ENCODE peak calls at places on chromosomes 16 and 17, in six cellular contexts. One of them, this sample, is unnamed.

GRCh38 chr17:75077490-75078096 is 10.2 kb upstream of the SLC16A5 start:
- DNase-seq in kidney epithelial cell: no peak
- DNase-seq in stomach: peak
- DNase-seq in OCI-LY7: peak
- DNase-seq in body of pancreas: peak
- DNase-seq in AG04450: no peak
- DNase-seq in this sample: no peak

GRCh38 chr17:74743755-74744154 is 4.7 kb upstream of the NHERF1 start:
- DNase-seq in body of pancreas: no peak
- DNase-seq in OCI-LY7: no peak
- DNase-seq in stomach: no peak
- DNase-seq in AG04450: no peak
- DNase-seq in kidney epithelial cell: no peak
- DNase-seq in this sample: no peak

GRCh38 chr17:40124279-40125141 is 2.7 kb downstream of the MSL1 start:
- DNase-seq in OCI-LY7: no peak
- DNase-seq in AG04450: no peak
- DNase-seq in body of pancreas: no peak
- DNase-seq in kidney epithelial cell: no peak
- DNase-seq in stomach: no peak
- DNase-seq in this sample: peak

GRCh38 chr17:75549246-75550138 is 24.0 kb downstream of the LLGL2 start:
- DNase-seq in AG04450: no peak
- DNase-seq in OCI-LY7: no peak
- DNase-seq in stomach: peak
- DNase-seq in body of pancreas: peak
- DNase-seq in kidney epithelial cell: no peak
- DNase-seq in this sample: peak

GRCh38 chr16:89094252-89094901 is 725 bp downstream of the ACSF3 start:
- DNase-seq in OCI-LY7: peak
- DNase-seq in stomach: no peak
- DNase-seq in body of pancreas: no peak
- DNase-seq in kidney epithelial cell: no peak
- DNase-seq in AG04450: no peak
- DNase-seq in this sample: peak

GRCh38 chr16:89357055-89357454 is 133.3 kb downstream of the ANKRD11 start:
- DNase-seq in body of pancreas: no peak
- DNase-seq in stomach: no peak
- DNase-seq in OCI-LY7: no peak
- DNase-seq in AG04450: no peak
- DNase-seq in kidney epithelial cell: no peak
- DNase-seq in this sample: peak

GRCh38 chr17:1058423-1059130 is 61.6 kb downstream of the TIMM22 start:
- DNase-seq in OCI-LY7: peak
- DNase-seq in stomach: peak
- DNase-seq in kidney epithelial cell: no peak
- DNase-seq in body of pancreas: no peak
- DNase-seq in AG04450: no peak
- DNase-seq in this sample: peak

GRCh38 chr17:45851022-45851421 is 6.3 kb downstream of the SPPL2C start:
- DNase-seq in OCI-LY7: no peak
- DNase-seq in kidney epithelial cell: no peak
- DNase-seq in stomach: no peak
- DNase-seq in body of pancreas: no peak
- DNase-seq in AG04450: no peak
- DNase-seq in this sample: no peak

GRCh38 chr16:71737501-71737900 is 13.0 kb upstream of the PHLPP2 start:
- DNase-seq in OCI-LY7: no peak
- DNase-seq in kidney epithelial cell: no peak
- DNase-seq in body of pancreas: no peak
- DNase-seq in AG04450: no peak
- DNase-seq in stomach: no peak
- DNase-seq in this sample: no peak

GRCh38 chr17:2710075-2710803 is 1.3 kb downstream of the CLUH start:
- DNase-seq in kidney epithelial cell: no peak
- DNase-seq in OCI-LY7: peak
- DNase-seq in AG04450: no peak
- DNase-seq in body of pancreas: peak
- DNase-seq in stomach: no peak
- DNase-seq in this sample: peak

GRCh38 chr17:2707721-2708584 is 3.6 kb downstream of the CLUH start:
- DNase-seq in stomach: peak
- DNase-seq in kidney epithelial cell: no peak
- DNase-seq in body of pancreas: peak
- DNase-seq in OCI-LY7: peak
- DNase-seq in AG04450: no peak
- DNase-seq in this sample: peak

GRCh38 chr17:2709173-2709661 is 2.3 kb downstream of the CLUH start:
- DNase-seq in stomach: peak
- DNase-seq in body of pancreas: peak
- DNase-seq in kidney epithelial cell: no peak
- DNase-seq in OCI-LY7: peak
- DNase-seq in AG04450: no peak
- DNase-seq in this sample: peak

GRCh38 chr17:2706911-2707510 is 4.6 kb downstream of the CLUH start:
- DNase-seq in kidney epithelial cell: no peak
- DNase-seq in OCI-LY7: no peak
- DNase-seq in AG04450: no peak
- DNase-seq in stomach: no peak
- DNase-seq in body of pancreas: no peak
- DNase-seq in this sample: no peak

DNA sequence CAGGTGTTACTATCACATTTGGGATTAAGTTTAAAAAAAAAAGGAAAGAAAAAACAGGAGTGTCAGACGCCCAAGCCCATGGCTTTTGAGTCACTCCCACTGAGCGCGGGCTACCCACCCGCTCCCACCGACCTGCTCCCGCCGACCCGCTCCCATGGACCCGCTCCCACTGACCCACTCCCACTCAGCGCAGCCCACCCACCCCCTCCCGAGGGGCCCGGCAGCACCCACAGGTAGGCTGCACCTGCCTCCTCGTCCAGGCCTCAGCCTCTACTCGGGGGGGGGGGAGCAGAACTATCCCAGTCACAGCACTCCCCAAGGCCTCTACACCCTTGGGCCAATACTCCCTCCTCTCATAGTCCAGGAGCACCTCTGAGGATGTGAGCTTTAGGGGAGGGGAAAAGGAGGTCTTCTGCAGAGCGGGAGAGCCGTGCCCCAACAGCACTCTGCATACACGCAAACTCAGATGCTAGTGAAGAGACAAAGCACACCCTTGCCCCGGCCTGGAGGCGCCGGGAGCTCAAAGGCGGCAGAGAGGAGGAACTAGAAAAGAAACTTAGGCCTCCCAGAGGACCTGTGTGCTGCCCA is 2.9 kb downstream of the CLUH start:
- DNase-seq in stomach: no peak
- DNase-seq in AG04450: no peak
- DNase-seq in kidney epithelial cell: no peak
- DNase-seq in OCI-LY7: no peak
- DNase-seq in body of pancreas: no peak
- DNase-seq in this sample: no peak
- H3K4me3 ChIP-seq in stomach: peak
- H3K4me3 ChIP-seq in AG04450: no peak
- H3K4me3 ChIP-seq in kidney epithelial cell: no peak
- H3K4me3 ChIP-seq in OCI-LY7: peak
- H3K4me3 ChIP-seq in body of pancreas: no peak
- H3K4me3 ChIP-seq in this sample: no peak

DNA sequence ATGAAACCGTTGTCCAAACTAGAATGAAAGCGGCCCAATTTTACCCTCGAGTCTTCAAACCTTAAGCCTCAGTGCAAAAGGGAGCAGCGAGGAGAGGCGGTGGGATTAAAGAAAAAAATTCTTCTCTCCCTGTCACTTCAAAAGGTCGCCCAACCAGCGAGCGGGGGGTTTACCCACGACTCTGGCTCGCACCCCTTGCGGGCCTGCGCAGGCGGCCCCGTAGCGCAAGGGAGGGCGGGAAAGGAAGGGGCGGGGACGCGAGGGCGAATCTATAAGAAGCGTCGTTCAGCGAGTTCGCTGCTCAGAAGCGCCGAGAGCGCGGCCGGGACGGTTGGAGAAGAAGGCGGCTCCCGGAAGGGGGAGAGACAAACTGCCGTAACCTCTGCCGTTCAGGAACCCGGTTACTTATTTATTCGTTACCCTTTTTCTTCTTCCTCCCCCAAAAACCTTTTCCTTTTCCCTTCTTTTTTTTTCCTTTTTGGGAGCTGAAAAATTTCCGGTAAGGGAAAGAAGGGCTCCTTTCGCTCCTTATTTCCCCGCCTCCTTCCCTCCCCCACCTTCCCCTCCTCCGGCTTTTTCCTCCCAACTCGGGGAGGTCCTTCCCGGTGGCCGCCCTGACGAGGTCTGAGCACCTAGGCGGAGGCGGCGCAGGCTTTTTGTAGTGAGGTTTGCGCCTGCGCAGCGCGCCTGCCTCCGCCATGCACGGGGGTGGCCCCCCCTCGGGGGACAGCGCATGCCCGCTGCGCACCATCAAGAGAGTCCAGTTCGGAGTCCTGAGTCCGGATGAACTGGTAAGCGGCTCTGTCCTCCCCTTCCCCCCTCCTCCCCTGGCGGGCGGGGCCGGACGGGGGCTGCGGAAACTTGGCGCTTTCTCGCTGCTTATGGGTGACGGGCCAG is at the start of gene POLR2A:
- DNase-seq in kidney epithelial cell: peak
- DNase-seq in stomach: peak
- DNase-seq in OCI-LY7: peak
- DNase-seq in body of pancreas: peak
- DNase-seq in AG04450: peak
- DNase-seq in this sample: peak
- TF ChIP-seq CTCF in kidney epithelial cell: no peak
- TF ChIP-seq CTCF in stomach: no peak
- TF ChIP-seq CTCF in OCI-LY7: no peak
- TF ChIP-seq CTCF in body of pancreas: no peak
- TF ChIP-seq CTCF in AG04450: no peak
- TF ChIP-seq CTCF in this sample: no peak

DNA sequence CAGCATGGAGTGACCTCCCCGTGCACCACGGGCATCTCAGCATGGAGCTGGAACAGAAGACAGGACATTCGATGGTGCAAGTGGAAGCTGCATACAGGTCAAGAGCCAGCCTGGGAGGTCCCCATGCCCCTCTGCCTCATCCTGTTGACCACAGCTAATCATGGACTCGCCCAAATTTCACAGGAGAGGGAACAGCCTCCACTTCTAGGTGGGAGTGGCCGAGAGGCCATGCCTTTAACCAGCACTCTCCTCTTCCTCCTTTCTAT is 3.8 kb upstream of the SLC47A2 start:
- DNase-seq in kidney epithelial cell: no peak
- DNase-seq in stomach: no peak
- DNase-seq in AG04450: no peak
- DNase-seq in OCI-LY7: no peak
- DNase-seq in body of pancreas: no peak
- DNase-seq in this sample: no peak
- H3K4me3 ChIP-seq in kidney epithelial cell: no peak
- H3K4me3 ChIP-seq in stomach: no peak
- H3K4me3 ChIP-seq in AG04450: no peak
- H3K4me3 ChIP-seq in OCI-LY7: no peak
- H3K4me3 ChIP-seq in body of pancreas: no peak
- H3K4me3 ChIP-seq in this sample: no peak

DNA sequence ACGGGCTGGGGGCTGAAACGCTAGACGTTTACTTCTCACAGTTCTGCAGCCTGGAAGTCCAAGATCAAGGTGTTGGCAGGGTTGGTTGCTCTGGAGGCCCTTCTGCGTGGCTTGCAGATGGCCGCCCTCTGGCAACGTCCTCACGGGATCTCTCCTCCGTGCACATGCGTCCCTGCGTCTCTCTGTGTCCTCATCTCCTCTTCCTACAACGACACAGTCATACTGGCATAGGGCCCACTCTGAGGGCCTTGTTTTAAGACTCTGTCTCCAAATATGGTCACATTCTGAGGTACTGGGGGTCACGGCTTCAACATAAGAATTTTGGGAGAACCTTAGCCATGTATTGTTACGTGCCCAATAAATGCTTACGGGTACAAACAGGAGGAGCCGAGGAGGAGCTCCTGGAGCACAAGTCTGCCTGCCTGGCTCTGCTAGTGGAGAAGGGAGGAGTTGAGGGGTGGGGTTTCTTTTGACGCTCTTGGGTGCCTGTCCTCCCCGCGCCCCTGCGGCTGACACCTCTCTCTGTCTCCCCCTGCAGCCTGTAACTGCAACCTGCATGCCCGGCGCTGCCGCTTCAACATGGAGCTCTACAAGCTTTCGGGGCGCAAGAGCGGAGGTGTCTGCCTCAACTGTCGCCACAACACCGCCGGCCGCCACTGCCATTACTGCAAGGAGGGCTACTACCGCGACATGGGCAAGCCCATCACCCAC is 141.1 kb downstream of the NTN1 start:
- DNase-seq in body of pancreas: no peak
- DNase-seq in OCI-LY7: no peak
- DNase-seq in stomach: no peak
- DNase-seq in AG04450: no peak
- DNase-seq in kidney epithelial cell: no peak
- DNase-seq in this sample: peak
- TF ChIP-seq CTCF in body of pancreas: no peak
- TF ChIP-seq CTCF in OCI-LY7: peak
- TF ChIP-seq CTCF in stomach: no peak
- TF ChIP-seq CTCF in AG04450: no peak
- TF ChIP-seq CTCF in kidney epithelial cell: no peak
- TF ChIP-seq CTCF in this sample: peak

GRCh38 chr17:44346064-44346844 is 1.2 kb downstream of the GRN start:
- DNase-seq in kidney epithelial cell: no peak
- DNase-seq in OCI-LY7: no peak
- DNase-seq in stomach: no peak
- DNase-seq in AG04450: no peak
- DNase-seq in body of pancreas: no peak
- DNase-seq in this sample: no peak
- H3K4me3 ChIP-seq in kidney epithelial cell: peak
- H3K4me3 ChIP-seq in OCI-LY7: peak
- H3K4me3 ChIP-seq in stomach: peak
- H3K4me3 ChIP-seq in AG04450: peak
- H3K4me3 ChIP-seq in body of pancreas: no peak
- H3K4me3 ChIP-seq in this sample: peak